ENCODE peak calls at places on chromosomes 12 and 14, in seven cellular contexts. H is HCT116, U is SK-N-SH, F is GM12878, P is K562, S is HepG2, D is H1. G is an unnamed sample.

GRCh38 chr14:78092040-78092439 is 78.1 kb upstream of the NRXN3 start:
- DNase-seq in F (no peak), H (no peak), D (no peak), P (no peak), U (no peak), S (no peak), G (no peak)

GRCh38 chr12:67811437-67812361 is 163.2 kb downstream of the DYRK2 start:
- DNase-seq in F (no peak), D (no peak), P (no peak), S (no peak), U (no peak), H (no peak), G (no peak)

GRCh38 chr14:88168498-88169165 is 154.4 kb downstream of the KCNK10 start:
- DNase-seq in U (peak; percentile 57), P (peak; percentile 36), F (no peak), D (no peak), H (no peak), S (peak; percentile 50), G (peak; percentile 20)

GRCh38 chr14:67710209-67710608 is 8.5 kb downstream of the RDH12 start:
- DNase-seq in F (no peak), U (no peak), S (no peak), D (no peak), H (peak; percentile 48), P (peak; percentile 35), G (no peak)

GRCh38 chr14:63857467-63858030 is 4.7 kb downstream of the SYNE2 start:
- DNase-seq in F (no peak), U (no peak), S (no peak), D (no peak), P (no peak), H (no peak), G (no peak)

GRCh38 chr12:64085996-64086395 is 136.1 kb downstream of the KICS2 start:
- DNase-seq in F (no peak), D (no peak), S (no peak), H (no peak), P (no peak), U (no peak), G (no peak)

GRCh38 chr12:52275686-52276085 is 1.2 kb downstream of the KRT86 start:
- DNase-seq in F (no peak), P (no peak), S (no peak), U (no peak), D (no peak), H (no peak), G (no peak)

GRCh38 chr12:107461222-107461980 is 224.2 kb upstream of the PWP1 start:
- DNase-seq in P (no peak), H (no peak), F (no peak), U (peak; percentile 70), S (no peak), D (no peak), G (no peak)

GRCh38 chr12:110270125-110270962 is 10.7 kb upstream of the ATP2A2 start:
- DNase-seq in U (peak; percentile 64), F (no peak), D (no peak), P (peak; percentile 90), S (peak; percentile 95), H (no peak), G (no peak)

GRCh38 chr14:79044894-79045624 is 874.9 kb downstream of the NRXN3 start:
- DNase-seq in S (no peak), P (no peak), H (no peak), D (peak; percentile 44), U (no peak), F (no peak), G (peak; percentile 12)

GRCh38 chr14:52267501-52268190 is at the start of gene PTGDR:
- DNase-seq in S (no peak), D (no peak), P (no peak), U (peak; percentile 32), H (no peak), F (no peak), G (no peak)

GRCh38 chr14:65838565-65838964 is 426.0 kb downstream of the FUT8 start:
- DNase-seq in F (no peak), H (no peak), S (no peak), P (no peak), D (no peak), U (no peak), G (no peak)
- H3K4me1 ChIP-seq in F (no peaks in the 10 kb centered on the region), H (no peaks in the 10 kb centered on the region), S (no peaks in the 10 kb centered on the region), P (no peaks in the 10 kb centered on the region), D (peaks cover 4% of the 10 kb centered on the region), U (no peaks in the 10 kb centered on the region), G (no peaks in the 10 kb centered on the region)

GRCh38 chr12:70353780-70354640 is 12.1 kb upstream of the KCNMB4 start:
- DNase-seq in F (no peak), P (no peak), S (no peak), U (no peak), H (no peak), D (no peak), G (no peak)
- TF ChIP-seq SIN3A in F (no peak), P (no peak), S (no peak), U (no peak), H (no peak), D (no peak), G (no peak)

GRCh38 chr12:113151655-113152054 is 2.1 kb downstream of the CFAP73 start:
- DNase-seq in F (no peak), D (no peak), H (no peak), U (no peak), S (no peak), P (no peak), G (no peak)
- H3K27ac ChIP-seq in F (no peak overlapping the region), D (no peak overlapping the region), H (no peak overlapping the region), U (no peak overlapping the region), S (no peak overlapping the region), P (no peak overlapping the region), G (no peak overlapping the region)

DNA sequence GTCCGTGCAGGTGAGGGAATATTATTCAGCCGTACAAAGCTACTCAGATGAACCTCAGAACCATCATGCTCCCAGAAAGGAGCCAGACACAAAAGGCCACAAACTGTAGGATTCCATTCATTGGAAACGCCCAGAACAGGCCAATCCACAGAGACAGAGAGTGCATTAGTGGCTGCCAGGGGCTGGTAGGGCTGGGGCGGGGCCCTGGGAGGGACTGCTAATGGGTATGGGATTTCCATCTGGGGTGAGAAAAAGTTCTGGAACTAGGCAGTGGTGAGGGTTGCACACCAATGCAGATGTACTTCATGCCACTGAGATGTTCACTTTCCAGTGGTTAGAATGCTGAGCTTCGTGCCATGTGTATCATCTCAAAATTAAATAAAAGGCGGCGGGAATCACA is 101.1 kb downstream of the RFLNA start:
- DNase-seq in H (no peak), U (no peak), F (no peak), P (no peak), S (no peak), D (no peak), G (no peak)
- H3K4me1 ChIP-seq in H (peaks cover 73% of the 10 kb centered on the region), U (peaks cover 41% of the 10 kb centered on the region), F (peaks cover 26% of the 10 kb centered on the region), P (peaks cover 4% of the 10 kb centered on the region), S (no peaks in the 10 kb centered on the region), D (peaks cover 16% of the 10 kb centered on the region), G (peaks cover 92% of the 10 kb centered on the region)

GRCh38 chr14:89618821-89619551 is 202.0 kb upstream of the FOXN3 start:
- DNase-seq in D (peak; percentile 53), P (no peak), F (no peak), S (peak; percentile 12), H (peak; percentile 13), U (peak; percentile 96), G (no peak)

GRCh38 chr14:89618309-89618708 is 201.3 kb upstream of the FOXN3 start:
- DNase-seq in F (no peak), D (no peak), H (no peak), S (peak; percentile 12), U (peak; percentile 38), P (no peak), G (no peak)

GRCh38 chr14:89617142-89617460 is 200.1 kb upstream of the FOXN3 start:
- DNase-seq in F (no peak), D (no peak), H (no peak), U (no peak), P (no peak), S (no peak), G (no peak)

GRCh38 chr14:89616425-89617141 is 199.6 kb upstream of the FOXN3 start:
- DNase-seq in D (no peak), S (peak; percentile 29), P (no peak), F (no peak), H (no peak), U (peak; percentile 52), G (no peak)

DNA sequence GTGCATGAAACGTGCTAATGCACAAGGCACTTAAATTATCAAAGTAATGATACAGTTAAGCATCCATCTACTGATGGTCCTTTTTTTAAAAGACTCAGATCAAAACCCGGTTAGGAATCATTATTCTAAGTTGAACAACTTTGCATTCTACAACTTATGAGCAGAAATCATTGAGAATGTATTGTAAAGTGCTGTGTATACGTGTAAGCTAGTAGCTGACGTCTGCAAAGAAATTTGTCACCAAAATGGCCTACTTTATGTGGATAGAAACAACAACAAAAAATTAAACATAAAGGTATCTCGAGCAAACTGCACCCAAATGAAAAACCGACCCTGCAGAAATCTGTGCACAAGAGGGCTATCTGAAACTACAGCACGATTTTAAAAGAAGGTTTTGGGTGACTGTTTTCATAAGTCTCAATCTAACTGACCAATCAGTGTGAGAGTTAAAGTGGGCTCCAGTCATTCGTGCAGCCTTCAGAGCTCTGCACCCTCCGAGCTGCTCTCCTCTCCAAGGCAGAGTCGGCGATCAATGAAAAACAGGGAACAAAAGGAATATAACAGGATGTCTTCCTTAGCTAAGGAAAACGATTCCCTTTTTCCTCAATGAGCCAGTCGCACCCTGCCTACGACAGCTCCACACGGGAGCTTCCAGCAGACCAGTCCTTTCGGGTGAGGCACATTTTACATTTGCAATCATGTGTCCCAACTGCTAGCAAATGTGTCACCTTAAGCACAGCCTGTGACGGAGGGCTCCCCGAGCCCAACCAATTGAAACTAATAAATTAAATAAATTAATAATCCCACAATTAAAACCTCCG is 200.6 kb upstream of the FOXN3 start:
- DNase-seq in F (no peak), U (peak; percentile 66), H (no peak), P (no peak), D (no peak), S (peak; percentile 12), G (no peak)
- TF ChIP-seq SIN3A in F (no peak), U (no peak), H (no peak), P (no peak), D (no peak), S (peak; percentile 1), G (no peak)

DNA sequence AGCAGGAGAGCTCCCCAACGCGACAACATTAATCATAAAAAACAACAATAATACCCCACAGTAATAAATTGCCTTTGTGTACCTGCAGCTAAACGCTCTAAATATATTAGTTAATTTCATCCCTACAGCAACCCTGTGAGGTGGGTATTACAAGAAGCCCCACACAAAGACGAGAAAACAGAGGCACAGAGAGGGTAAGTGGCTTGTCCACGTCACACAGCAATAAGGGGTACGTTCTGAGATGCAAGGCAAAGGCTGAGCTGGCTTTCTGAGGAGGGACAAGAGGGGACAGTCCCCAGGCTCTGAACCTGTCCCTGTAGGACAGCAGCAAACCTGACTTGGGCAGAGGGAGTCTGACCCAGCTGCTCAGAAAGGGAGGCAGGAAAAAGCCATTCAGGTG is 78.2 kb downstream of the NCOR2 start:
- DNase-seq in F (no peak), D (no peak), U (no peak), S (no peak), H (no peak), P (no peak), G (no peak)
- H3K27ac ChIP-seq in F (no peak overlapping the region), D (no peak overlapping the region), U (no peak overlapping the region), S (no peak overlapping the region), H (no peak overlapping the region), P (no peak overlapping the region), G (no peak overlapping the region)

G was measured in Panc1.